ENCODE peak calls at places on chromosomes 5 and 9, in four cellular contexts. D is HepG2, Z is A549, B is H1. Q is an unnamed sample.

GRCh38 chr5:77181173-77181572 is 29.3 kb upstream of the PDE8B start:
- DNase-seq in D (no peak), Z (no peak), B (no peak), Q (no peak)

GRCh38 chr9:101114317-101114716 is 85.8 kb downstream of the PLPPR1 start:
- DNase-seq in D (no peak), Z (no peak), B (no peak), Q (no peak)

GRCh38 chr9:127999461-127999860 is 18.7 kb upstream of the EEIG1 start:
- DNase-seq in D (no peak), Z (no peak), B (no peak), Q (no peak)

GRCh38 chr9:109968702-109969450 is 188.9 kb downstream of the PALM2AKAP2 start:
- DNase-seq in D (peak; percentile 6), Z (no peak), B (peak; percentile 1), Q (no peak)

GRCh38 chr5:2748841-2749513 is 2.5 kb downstream of the IRX2 start:
- DNase-seq in D (no peak), Z (no peak), B (no peak), Q (no peak)

GRCh38 chr5:13503017-13503416 is 441.5 kb downstream of the DNAH5 start:
- DNase-seq in D (no peak), Z (no peak), B (no peak), Q (no peak)

GRCh38 chr9:114318416-114318815 is 4.5 kb upstream of the ORM1 start:
- DNase-seq in D (no peak), Z (no peak), B (no peak), Q (no peak)

GRCh38 chr9:77910216-77910615 is 121.4 kb downstream of the GNAQ start:
- DNase-seq in D (no peak), Z (no peak), B (no peak), Q (no peak)

GRCh38 chr9:36976371-36977030 is 57.6 kb downstream of the PAX5 start:
- DNase-seq in D (no peak), Z (peak; percentile 39), B (no peak), Q (no peak)

GRCh38 chr9:92294297-92294676 is 790 bp upstream of the IARS1 start:
- DNase-seq in D (peak; percentile 9), Z (no peak), B (no peak), Q (peak; percentile 12)

GRCh38 chr9:91858670-91859030 is 91.4 kb downstream of the ROR2 start:
- DNase-seq in D (no peak), Z (no peak), B (no peak), Q (no peak)

GRCh38 chr5:110031402-110032140 is 341.8 kb downstream of the MAN2A1 start:
- DNase-seq in D (no peak), Z (no peak), B (no peak), Q (no peak)

GRCh38 chr9:4137755-4138154 is 162.1 kb downstream of the GLIS3 start:
- DNase-seq in D (no peak), Z (peak; percentile 57), B (no peak), Q (no peak)

GRCh38 chr9:29394855-29395254 is 1821.6 kb upstream of the C9orf72 start:
- DNase-seq in D (no peak), Z (no peak), B (no peak), Q (no peak)

GRCh38 chr5:91264311-91265051 is 118.6 kb downstream of the ARRDC3 start:
- DNase-seq in D (no peak), Z (no peak), B (no peak), Q (no peak)

GRCh38 chr5:97149689-97150088 is 7.3 kb upstream of the LIX1 start:
- DNase-seq in D (no peak), Z (no peak), B (no peak), Q (no peak)

GRCh38 chr5:157143127-157143959 is 678 bp upstream of the MED7 start:
- DNase-seq in D (no peak), Z (peak; percentile 84), B (no peak), Q (peak; percentile 77)

GRCh38 chr9:23740531-23740930 is 85.5 kb downstream of the ELAVL2 start:
- DNase-seq in D (no peak), Z (no peak), B (no peak), Q (no peak)

GRCh38 chr5:123089971-123090640 is 1.1 kb downstream of the PRDM6 start:
- DNase-seq in D (no peak), Z (no peak), B (no peak), Q (no peak)

GRCh38 chr9:86978986-86979385 is 31.7 kb upstream of the GAS1 start:
- DNase-seq in D (no peak), Z (no peak), B (no peak), Q (no peak)

GRCh38 chr5:172954751-172955159 is 4.5 kb upstream of the RPL26L1 start:
- DNase-seq in D (no peak), Z (no peak), B (no peak), Q (no peak)

GRCh38 chr5:128216860-128217531 is 133.4 kb downstream of the SLC12A2 start:
- DNase-seq in D (no peak), Z (no peak), B (no peak), Q (no peak)

GRCh38 chr5:118705931-118706330 is 282.4 kb downstream of the DTWD2 start:
- DNase-seq in D (no peak), Z (no peak), B (no peak), Q (no peak)

GRCh38 chr5:159849437-159850191 is 66.7 kb upstream of the ADRA1B start:
- DNase-seq in D (no peak), Z (no peak), B (no peak), Q (no peak)

GRCh38 chr5:159850192-159850573 is 66.1 kb upstream of the ADRA1B start:
- DNase-seq in D (no peak), Z (no peak), B (no peak), Q (no peak)

GRCh38 chr5:159855476-159856157 is 60.7 kb upstream of the ADRA1B start:
- DNase-seq in D (no peak), Z (no peak), B (no peak), Q (no peak)

GRCh38 chr5:159851053-159851452 is 65.2 kb upstream of the ADRA1B start:
- DNase-seq in D (no peak), Z (no peak), B (no peak), Q (no peak)

GRCh38 chr5:159854916-159855315 is 61.4 kb upstream of the ADRA1B start:
- DNase-seq in D (no peak), Z (no peak), B (no peak), Q (no peak)
- TF ChIP-seq PHF8 in D (no peak), Z (no peak), B (no peak), Q (no peak)

DNA sequence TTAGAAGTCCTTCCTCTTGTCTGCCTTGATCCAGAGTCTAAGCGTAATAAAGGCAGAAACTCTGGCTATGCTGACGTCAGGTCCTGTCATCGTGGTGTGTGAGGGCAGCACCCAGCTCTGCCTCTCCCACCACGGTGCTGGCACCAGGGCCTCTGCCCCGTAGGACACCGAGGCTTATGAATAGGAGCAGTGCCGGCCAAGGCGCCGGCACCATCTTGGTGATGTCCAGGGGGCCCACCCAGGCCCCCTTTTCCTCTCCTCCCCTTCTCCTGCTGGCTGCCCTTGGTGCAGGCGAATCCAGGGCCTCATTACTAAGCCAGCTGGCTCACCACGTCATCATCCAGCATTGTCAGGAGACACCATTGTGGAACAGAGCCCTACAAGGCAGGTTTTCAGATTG is 252.3 kb downstream of the FANCC start:
- DNase-seq in D (no peak), Z (no peak), B (no peak), Q (no peak)
- TF ChIP-seq PHF8 in D (no peak), Z (no peak), B (no peak), Q (no peak)

GRCh38 chr5:9265391-9266287 is 280.2 kb downstream of the SEMA5A start:
- DNase-seq in D (no peak), Z (no peak), B (peak; percentile 29), Q (no peak)
- TF ChIP-seq PHF8 in D (no peak), Z (no peak), B (no peak), Q (no peak)

GRCh38 chr9:93612796-93613154 is 36.4 kb downstream of the PHF2 start:
- DNase-seq in D (no peak), Z (no peak), B (no peak), Q (no peak)
- TF ChIP-seq PHF8 in D (no peak), Z (no peak), B (no peak), Q (no peak)

Q was measured in K562.